ENCODE peak calls at places on chromosomes 6 and 20, in ten cellular contexts. M is AG09309; X is psoas muscle; R is HepG2; F is activated naive CD4-positive, alpha-beta T cell treated with Interleukin-2 at 50 U/mL for 16 hours; V is T-helper 2 cell; K is pancreas; W is A549; Y is nephron progenitor cell; A is ELF-1. O is an unnamed sample.

GRCh38 chr20:31707994-31708744 is 14.5 kb downstream of the BCL2L1 start:
- DNase-seq in M (no peak), X (peak), R (no peak), F (no peak), V (no peak), K (no peak), W (no peak), Y (no peak), A (no peak), O (peak)

GRCh38 chr6:166436195-166437139 is 53.7 kb upstream of the MPC1 start:
- DNase-seq in M (no peak), X (no peak), R (no peak), F (no peak), V (no peak), K (no peak), W (no peak), Y (no peak), A (no peak), O (no peak)

GRCh38 chr20:63566395-63567131 is 7.5 kb downstream of the HELZ2 start:
- DNase-seq in M (no peak), X (no peak), R (no peak), F (no peak), V (no peak), K (no peak), W (no peak), Y (no peak), A (no peak), O (no peak)

GRCh38 chr6:140663094-140663493 is 1288.6 kb upstream of the CITED2 start:
- DNase-seq in M (no peak), X (no peak), R (no peak), F (no peak), V (no peak), K (no peak), W (no peak), Y (no peak), A (no peak), O (no peak)

GRCh38 chr6:136289327-136289578 is 393 bp downstream of the BCLAF1 start:
- DNase-seq in M (peak), X (peak), R (peak), F (peak), V (peak), K (peak), W (peak), Y (peak), A (peak), O (peak)

GRCh38 chr6:71040043-71040442 is 83.2 kb upstream of the B3GAT2 start:
- DNase-seq in M (no peak), X (no peak), R (no peak), F (no peak), V (no peak), K (no peak), W (no peak), Y (no peak), A (no peak), O (no peak)

GRCh38 chr6:85372188-85372914 is 77.5 kb upstream of the NT5E start:
- DNase-seq in M (no peak), X (no peak), R (peak), F (no peak), V (no peak), K (no peak), W (no peak), Y (no peak), A (no peak), O (no peak)

GRCh38 chr20:31713312-31714049 is 9.2 kb downstream of the BCL2L1 start:
- DNase-seq in M (peak), X (peak), R (peak), F (no peak), V (no peak), K (no peak), W (peak), Y (no peak), A (peak), O (no peak)

GRCh38 chr6:143843689-143844405 is 709 bp downstream of the LTV1 start:
- DNase-seq in M (no peak), X (no peak), R (peak), F (no peak), V (no peak), K (no peak), W (peak), Y (no peak), A (peak), O (no peak)

GRCh38 chr20:18428490-18429173 is 38.2 kb downstream of the DZANK1 start:
- DNase-seq in M (no peak), X (no peak), R (peak), F (no peak), V (no peak), K (no peak), W (no peak), Y (no peak), A (no peak), O (no peak)

GRCh38 chr6:79946242-79946641 is 1.1 kb downstream of the ELOVL4 start:
- DNase-seq in M (no peak), X (no peak), R (peak), F (peak), V (no peak), K (no peak), W (peak), Y (peak), A (peak), O (peak)

O was measured in NCI-H1092 treated with DMSO at 0.1 percent for 48 hours.